ENCODE peak calls at places on chromosomes 13 and 19, in nine cellular contexts. One of them, this sample, is unnamed.

GRCh38 chr19:16429066-16429758 is 42.6 kb downstream of the EPS15L1 start:
- DNase-seq in NCI-H774: no peak
- DNase-seq in T-cell: no peak
- DNase-seq in NCI-H1092 treated with DMSO at 0.1 percent for 48 hours: peak
- DNase-seq in left ventricle myocardium inferior: peak
- DNase-seq in RPMI8226: no peak
- DNase-seq in Daoy: no peak
- DNase-seq in COR-L47: peak
- DNase-seq in NCI-H524: no peak
- DNase-seq in this sample: no peak

GRCh38 chr13:113374511-113375175 is 10.7 kb upstream of the GRTP1 start:
- DNase-seq in NCI-H774: no peak
- DNase-seq in T-cell: no peak
- DNase-seq in NCI-H1092 treated with DMSO at 0.1 percent for 48 hours: no peak
- DNase-seq in left ventricle myocardium inferior: no peak
- DNase-seq in RPMI8226: no peak
- DNase-seq in Daoy: no peak
- DNase-seq in COR-L47: no peak
- DNase-seq in NCI-H524: no peak
- DNase-seq in this sample: no peak

GRCh38 chr19:1650627-1651009 is 1.8 kb downstream of the TCF3 start:
- DNase-seq in NCI-H774: no peak
- DNase-seq in T-cell: peak
- DNase-seq in NCI-H1092 treated with DMSO at 0.1 percent for 48 hours: no peak
- DNase-seq in left ventricle myocardium inferior: no peak
- DNase-seq in RPMI8226: no peak
- DNase-seq in Daoy: no peak
- DNase-seq in COR-L47: peak
- DNase-seq in NCI-H524: no peak
- DNase-seq in this sample: no peak

GRCh38 chr13:97945792-97946419 is 7.6 kb upstream of the IPO5 start:
- DNase-seq in NCI-H774: no peak
- DNase-seq in T-cell: no peak
- DNase-seq in NCI-H1092 treated with DMSO at 0.1 percent for 48 hours: no peak
- DNase-seq in left ventricle myocardium inferior: no peak
- DNase-seq in RPMI8226: no peak
- DNase-seq in Daoy: peak
- DNase-seq in COR-L47: no peak
- DNase-seq in NCI-H524: no peak
- DNase-seq in this sample: peak

GRCh38 chr13:23450340-23451046 is 17.0 kb upstream of the SACS start:
- DNase-seq in NCI-H774: peak
- DNase-seq in T-cell: no peak
- DNase-seq in NCI-H1092 treated with DMSO at 0.1 percent for 48 hours: peak
- DNase-seq in left ventricle myocardium inferior: no peak
- DNase-seq in RPMI8226: peak
- DNase-seq in Daoy: no peak
- DNase-seq in COR-L47: no peak
- DNase-seq in NCI-H524: peak
- DNase-seq in this sample: no peak

GRCh38 chr19:918481-919156 is 1.5 kb downstream of the KISS1R start:
- DNase-seq in NCI-H774: no peak
- DNase-seq in T-cell: no peak
- DNase-seq in NCI-H1092 treated with DMSO at 0.1 percent for 48 hours: no peak
- DNase-seq in left ventricle myocardium inferior: no peak
- DNase-seq in RPMI8226: peak
- DNase-seq in Daoy: no peak
- DNase-seq in COR-L47: peak
- DNase-seq in NCI-H524: no peak
- DNase-seq in this sample: no peak

GRCh38 chr13:44044544-44045178 is 165.0 kb downstream of the LACC1 start:
- DNase-seq in NCI-H774: no peak
- DNase-seq in T-cell: no peak
- DNase-seq in NCI-H1092 treated with DMSO at 0.1 percent for 48 hours: no peak
- DNase-seq in left ventricle myocardium inferior: no peak
- DNase-seq in RPMI8226: no peak
- DNase-seq in Daoy: no peak
- DNase-seq in COR-L47: no peak
- DNase-seq in NCI-H524: no peak
- DNase-seq in this sample: peak

GRCh38 chr13:49652691-49653305 is 24.5 kb downstream of the ARL11 start:
- DNase-seq in NCI-H774: no peak
- DNase-seq in T-cell: no peak
- DNase-seq in NCI-H1092 treated with DMSO at 0.1 percent for 48 hours: peak
- DNase-seq in left ventricle myocardium inferior: no peak
- DNase-seq in RPMI8226: peak
- DNase-seq in Daoy: peak
- DNase-seq in COR-L47: peak
- DNase-seq in NCI-H524: peak
- DNase-seq in this sample: peak

GRCh38 chr19:50365434-50366306 is at the start of gene NAPSA:
- DNase-seq in NCI-H774: no peak
- DNase-seq in T-cell: no peak
- DNase-seq in NCI-H1092 treated with DMSO at 0.1 percent for 48 hours: no peak
- DNase-seq in left ventricle myocardium inferior: no peak
- DNase-seq in RPMI8226: peak
- DNase-seq in Daoy: no peak
- DNase-seq in COR-L47: no peak
- DNase-seq in NCI-H524: no peak
- DNase-seq in this sample: no peak

GRCh38 chr19:58042709-58043340 is 9.0 kb downstream of the ZSCAN1 start:
- DNase-seq in NCI-H774: no peak
- DNase-seq in T-cell: no peak
- DNase-seq in NCI-H1092 treated with DMSO at 0.1 percent for 48 hours: no peak
- DNase-seq in left ventricle myocardium inferior: no peak
- DNase-seq in RPMI8226: no peak
- DNase-seq in Daoy: no peak
- DNase-seq in COR-L47: no peak
- DNase-seq in NCI-H524: no peak
- DNase-seq in this sample: no peak

GRCh38 chr13:106560791-106561190 is 7.1 kb downstream of the ARGLU1 start:
- DNase-seq in NCI-H774: no peak
- DNase-seq in T-cell: no peak
- DNase-seq in NCI-H1092 treated with DMSO at 0.1 percent for 48 hours: no peak
- DNase-seq in left ventricle myocardium inferior: no peak
- DNase-seq in RPMI8226: no peak
- DNase-seq in Daoy: no peak
- DNase-seq in COR-L47: no peak
- DNase-seq in NCI-H524: no peak
- DNase-seq in this sample: no peak

GRCh38 chr19:35868172-35868822 is at the start of gene APLP1:
- DNase-seq in NCI-H774: peak
- DNase-seq in T-cell: no peak
- DNase-seq in NCI-H1092 treated with DMSO at 0.1 percent for 48 hours: peak
- DNase-seq in left ventricle myocardium inferior: peak
- DNase-seq in RPMI8226: peak
- DNase-seq in Daoy: peak
- DNase-seq in COR-L47: peak
- DNase-seq in NCI-H524: peak
- DNase-seq in this sample: peak

GRCh38 chr19:50679177-50680125 is 30.2 kb downstream of the C19orf81 start:
- DNase-seq in NCI-H774: peak
- DNase-seq in T-cell: peak
- DNase-seq in NCI-H1092 treated with DMSO at 0.1 percent for 48 hours: peak
- DNase-seq in left ventricle myocardium inferior: peak
- DNase-seq in RPMI8226: peak
- DNase-seq in Daoy: peak
- DNase-seq in COR-L47: no peak
- DNase-seq in NCI-H524: peak
- DNase-seq in this sample: peak

GRCh38 chr13:112252744-112253590 is 123.2 kb upstream of the SPACA7 start:
- DNase-seq in NCI-H774: no peak
- DNase-seq in T-cell: no peak
- DNase-seq in NCI-H1092 treated with DMSO at 0.1 percent for 48 hours: no peak
- DNase-seq in left ventricle myocardium inferior: no peak
- DNase-seq in RPMI8226: no peak
- DNase-seq in Daoy: no peak
- DNase-seq in COR-L47: no peak
- DNase-seq in NCI-H524: no peak
- DNase-seq in this sample: no peak

GRCh38 chr13:95073826-95074345 is 227.4 kb downstream of the ABCC4 start:
- DNase-seq in NCI-H774: no peak
- DNase-seq in T-cell: no peak
- DNase-seq in NCI-H1092 treated with DMSO at 0.1 percent for 48 hours: no peak
- DNase-seq in left ventricle myocardium inferior: no peak
- DNase-seq in RPMI8226: no peak
- DNase-seq in Daoy: no peak
- DNase-seq in COR-L47: no peak
- DNase-seq in NCI-H524: no peak
- DNase-seq in this sample: peak

GRCh38 chr19:14114854-14115253 is 2.7 kb downstream of the PRKACA start:
- DNase-seq in NCI-H774: no peak
- DNase-seq in T-cell: no peak
- DNase-seq in NCI-H1092 treated with DMSO at 0.1 percent for 48 hours: no peak
- DNase-seq in left ventricle myocardium inferior: peak
- DNase-seq in RPMI8226: peak
- DNase-seq in Daoy: peak
- DNase-seq in COR-L47: no peak
- DNase-seq in NCI-H524: no peak
- DNase-seq in this sample: peak

GRCh38 chr13:106390360-106390759 is 145.1 kb downstream of the EFNB2 start:
- DNase-seq in NCI-H774: no peak
- DNase-seq in T-cell: no peak
- DNase-seq in NCI-H1092 treated with DMSO at 0.1 percent for 48 hours: no peak
- DNase-seq in left ventricle myocardium inferior: no peak
- DNase-seq in RPMI8226: no peak
- DNase-seq in Daoy: no peak
- DNase-seq in COR-L47: no peak
- DNase-seq in NCI-H524: no peak
- DNase-seq in this sample: no peak

This sample was measured in A172.